ENCODE peak calls at places on chromosomes 16 and 17, in eight cellular contexts. T is esophagus squamous epithelium, N is heart right ventricle, Y is foreskin fibroblast, H is A549, Z is AG04449, F is AG10803, W is ovary. U is an unnamed sample.

GRCh38 chr17:22718689-22719088 is 1026.4 kb downstream of the KCNJ18 start:
- DNase-seq in Y (no peak), T (no peak), W (no peak), F (no peak), H (no peak), N (no peak), Z (no peak), U (no peak)

GRCh38 chr17:40517286-40517662 is 15.9 kb upstream of the TNS4 start:
- DNase-seq in F (no peak), Y (no peak), Z (no peak), T (no peak), N (no peak), H (no peak), W (no peak), U (no peak)

GRCh38 chr17:59830007-59830630 is 62.6 kb downstream of the TUBD1 start:
- DNase-seq in N (no peak), Z (no peak), F (peak), H (peak), W (no peak), Y (peak), T (no peak), U (peak)

GRCh38 chr16:29959293-29959692 is 2.6 kb upstream of the TMEM219 start:
- DNase-seq in Y (no peak), Z (no peak), T (no peak), W (no peak), H (no peak), F (no peak), N (no peak), U (no peak)

GRCh38 chr16:66399031-66399430 is 28.1 kb upstream of the BEAN1 start:
- DNase-seq in Z (no peak), F (peak), N (no peak), W (no peak), Y (no peak), T (no peak), H (no peak), U (no peak)

GRCh38 chr17:32882734-32883133 is 5.8 kb upstream of the MYO1D start:
- DNase-seq in W (no peak), H (no peak), T (no peak), N (no peak), F (peak), Y (no peak), Z (no peak), U (peak)

GRCh38 chr17:39596543-39597267 is 11.0 kb downstream of the NEUROD2 start:
- DNase-seq in F (no peak), H (no peak), N (no peak), Z (no peak), Y (no peak), T (no peak), W (no peak), U (no peak)

GRCh38 chr17:40352779-40353394 is 11.7 kb downstream of the GJD3 start:
- DNase-seq in F (no peak), Z (no peak), Y (no peak), H (peak), W (no peak), N (no peak), T (no peak), U (no peak)

GRCh38 chr16:27640277-27640600 is 90.3 kb downstream of the KATNIP start:
- DNase-seq in Y (no peak), Z (no peak), F (no peak), H (no peak), W (peak), N (no peak), T (no peak), U (no peak)

GRCh38 chr16:82629441-82630027 is 2.8 kb downstream of the CDH13 start:
- DNase-seq in Y (no peak), N (no peak), Z (no peak), T (no peak), F (peak), W (no peak), H (no peak), U (peak)

GRCh38 chr17:40097931-40098845 is 2.2 kb downstream of the NR1D1 start:
- DNase-seq in N (peak), Y (peak), Z (no peak), H (no peak), T (no peak), W (peak), F (peak), U (peak)

GRCh38 chr17:4124994-4125393 is 17.8 kb downstream of the ZZEF1 start:
- DNase-seq in F (no peak), W (no peak), Z (no peak), Y (no peak), H (no peak), T (no peak), N (no peak), U (no peak)

GRCh38 chr17:55159251-55159650 is 105.5 kb upstream of the HLF start:
- DNase-seq in Y (no peak), W (no peak), H (no peak), T (no peak), Z (no peak), F (peak), N (no peak), U (no peak)

GRCh38 chr16:82748026-82748425 is 121.3 kb downstream of the CDH13 start:
- DNase-seq in W (no peak), Y (peak), H (no peak), F (peak), N (peak), T (no peak), Z (no peak), U (peak)

GRCh38 chr17:61260061-61260797 is 139.4 kb upstream of the TBX2 start:
- DNase-seq in T (no peak), F (no peak), H (no peak), W (no peak), N (peak), Z (no peak), Y (peak), U (peak)

GRCh38 chr17:31224366-31224765 is 72.7 kb downstream of the OMG start:
- DNase-seq in W (no peak), T (no peak), F (no peak), N (no peak), Y (no peak), H (no peak), Z (no peak), U (no peak)
- TF ChIP-seq CTCF in W (no peak), T (no peak), F (no peak), N (no peak), Y (no peak), H (no peak), Z (no peak), U (no peak)

DNA sequence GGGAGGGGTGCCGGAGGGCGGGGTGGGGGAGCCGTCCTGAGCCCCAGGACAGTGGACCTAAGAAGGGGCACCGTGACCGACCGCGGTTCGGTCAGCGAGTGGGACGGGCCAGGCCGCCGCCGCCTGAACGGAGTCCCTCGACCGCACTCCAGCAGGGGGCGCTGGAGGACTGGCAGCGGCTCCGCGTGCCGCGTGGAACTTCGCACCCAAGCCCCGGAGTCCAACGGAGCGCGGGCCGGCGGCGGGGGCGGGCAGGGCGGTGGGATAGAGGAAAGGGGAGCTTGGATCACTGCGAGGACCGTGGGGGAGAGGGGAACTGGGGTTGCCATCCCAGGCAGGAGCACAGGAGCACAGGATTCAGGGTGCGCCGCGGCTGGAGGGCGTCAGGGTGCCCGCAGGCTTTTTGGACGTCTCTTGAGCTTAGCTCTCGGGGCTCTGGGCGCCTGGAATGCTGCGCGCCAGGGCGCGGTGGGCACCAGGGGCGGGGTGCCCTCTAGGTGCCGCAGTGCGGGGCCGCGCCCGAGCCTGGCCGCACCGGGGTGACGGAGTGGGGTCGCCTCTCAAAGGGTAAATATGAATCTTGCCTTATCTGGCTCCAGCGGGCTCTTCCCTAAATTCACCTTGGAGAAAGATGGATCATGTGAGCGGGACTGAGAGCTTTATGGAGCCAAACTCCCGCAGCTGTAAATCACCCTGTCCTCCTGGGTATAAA is 379 bp upstream of the OTOP2 start:
- DNase-seq in F (peak), T (no peak), N (peak), Z (no peak), H (peak), W (peak), Y (peak), U (peak)
- H3K4me3 ChIP-seq in F (no peak), T (peak), N (peak), Z (no peak), H (peak), W (peak), Y (no peak), U (peak)

GRCh38 chr16:88915639-88916327 is 49.3 kb upstream of the PABPN1L start:
- DNase-seq in H (no peak), Z (no peak), T (no peak), F (no peak), W (no peak), Y (no peak), N (no peak), U (no peak)

GRCh38 chr16:88912556-88912955 is 46.1 kb upstream of the PABPN1L start:
- DNase-seq in T (no peak), Y (no peak), Z (no peak), N (no peak), F (no peak), H (no peak), W (no peak), U (no peak)

GRCh38 chr16:88913001-88913612 is 46.6 kb upstream of the PABPN1L start:
- DNase-seq in Y (no peak), Z (no peak), N (no peak), T (no peak), W (no peak), F (no peak), H (no peak), U (no peak)

GRCh38 chr16:88913870-88914269 is 47.4 kb upstream of the PABPN1L start:
- DNase-seq in H (no peak), T (no peak), W (no peak), Z (no peak), F (no peak), N (no peak), Y (no peak), U (no peak)

GRCh38 chr16:88914750-88915368 is 48.4 kb upstream of the PABPN1L start:
- DNase-seq in T (no peak), F (peak), Z (no peak), N (no peak), Y (peak), H (no peak), W (no peak), U (peak)
- TF ChIP-seq CTCF in T (no peak), F (no peak), Z (no peak), N (no peak), Y (no peak), H (no peak), W (no peak), U (no peak)

GRCh38 chr17:80781188-80781577 is 210.5 kb upstream of the CHMP6 start:
- DNase-seq in W (no peak), N (no peak), T (no peak), F (no peak), Y (no peak), H (no peak), Z (no peak), U (no peak)

GRCh38 chr17:80778716-80779115 is 212.9 kb upstream of the CHMP6 start:
- DNase-seq in F (no peak), W (no peak), Y (no peak), H (no peak), Z (no peak), T (no peak), N (no peak), U (no peak)

GRCh38 chr17:80780381-80781187 is 211.1 kb upstream of the CHMP6 start:
- DNase-seq in T (no peak), N (no peak), Z (no peak), F (no peak), H (no peak), Y (no peak), W (no peak), U (no peak)

GRCh38 chr17:80779961-80780380 is 211.7 kb upstream of the CHMP6 start:
- DNase-seq in N (no peak), T (no peak), W (no peak), F (peak), Y (peak), H (no peak), Z (no peak), U (peak)

DNA sequence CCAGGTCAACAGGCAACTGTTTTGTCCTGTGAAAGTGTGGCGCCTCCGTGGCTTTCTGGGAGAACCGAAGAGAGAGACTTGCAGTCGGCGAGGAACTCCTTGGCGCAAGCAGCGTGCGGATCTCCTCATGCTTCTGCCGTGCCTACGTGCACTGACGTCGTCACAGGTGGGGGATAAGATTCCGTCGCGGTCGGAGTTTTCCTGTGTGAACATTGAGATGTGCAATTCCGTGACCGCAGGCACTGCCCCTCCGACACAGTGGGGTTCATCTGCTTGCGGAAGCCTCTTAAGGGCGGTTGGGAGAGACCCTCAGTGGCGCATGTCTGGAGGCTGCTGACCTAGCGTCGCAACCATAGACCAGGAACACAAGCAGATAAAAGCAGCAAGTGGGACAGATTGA is 212.3 kb upstream of the CHMP6 start:
- DNase-seq in W (no peak), F (no peak), N (no peak), H (no peak), Y (no peak), T (no peak), Z (no peak), U (no peak)
- H3K4me3 ChIP-seq in W (no peak), F (no peak), N (no peak), H (no peak), Y (no peak), T (no peak), Z (no peak), U (no peak)